ENCODE peak calls at places on chromosomes 6 and 20, in nine cellular contexts. One of them, this sample, is unnamed. For H3K4me1 and H3K9me3, the result is how much of the 10 kb centered on the place peaks cover.

GRCh38 chr20:60718743-60719142 is 533.3 kb upstream of the CDH4 start:
- DNase-seq in SK-N-SH: no peak
- DNase-seq in body of pancreas: no peak
- DNase-seq in heart left ventricle: no peak
- DNase-seq in esophagus squamous epithelium: no peak
- DNase-seq in iPS DF 6.9: peak
- DNase-seq in esophagus muscularis mucosa: no peak
- DNase-seq in mesenchymal stem cell: no peak
- DNase-seq in fibroblast of lung: no peak
- DNase-seq in this sample: no peak

GRCh38 chr20:40293740-40294139 is 395.3 kb downstream of the MAFB start:
- DNase-seq in heart left ventricle: no peak
- DNase-seq in mesenchymal stem cell: no peak
- DNase-seq in esophagus squamous epithelium: no peak
- DNase-seq in esophagus muscularis mucosa: peak
- DNase-seq in body of pancreas: peak
- DNase-seq in fibroblast of lung: no peak
- DNase-seq in SK-N-SH: no peak
- DNase-seq in iPS DF 6.9: no peak
- DNase-seq in this sample: peak

GRCh38 chr6:5127106-5127687 is 42.1 kb downstream of the PPP1R3G start:
- DNase-seq in mesenchymal stem cell: no peak
- DNase-seq in heart left ventricle: no peak
- DNase-seq in esophagus squamous epithelium: no peak
- DNase-seq in iPS DF 6.9: no peak
- DNase-seq in SK-N-SH: no peak
- DNase-seq in fibroblast of lung: no peak
- DNase-seq in body of pancreas: no peak
- DNase-seq in esophagus muscularis mucosa: no peak
- DNase-seq in this sample: no peak

GRCh38 chr6:116190550-116190949 is 63.3 kb downstream of the TSPYL4 start:
- DNase-seq in body of pancreas: peak
- DNase-seq in mesenchymal stem cell: no peak
- DNase-seq in heart left ventricle: no peak
- DNase-seq in fibroblast of lung: peak
- DNase-seq in SK-N-SH: no peak
- DNase-seq in esophagus muscularis mucosa: no peak
- DNase-seq in iPS DF 6.9: no peak
- DNase-seq in esophagus squamous epithelium: no peak
- DNase-seq in this sample: no peak

GRCh38 chr6:30572078-30572605 is 900 bp downstream of the ABCF1 start:
- DNase-seq in iPS DF 6.9: no peak
- DNase-seq in body of pancreas: no peak
- DNase-seq in heart left ventricle: no peak
- DNase-seq in SK-N-SH: no peak
- DNase-seq in mesenchymal stem cell: no peak
- DNase-seq in fibroblast of lung: no peak
- DNase-seq in esophagus squamous epithelium: no peak
- DNase-seq in esophagus muscularis mucosa: no peak
- DNase-seq in this sample: no peak

GRCh38 chr6:138945354-138945753 is 42.7 kb downstream of the REPS1 start:
- DNase-seq in heart left ventricle: no peak
- DNase-seq in body of pancreas: no peak
- DNase-seq in esophagus muscularis mucosa: no peak
- DNase-seq in mesenchymal stem cell: no peak
- DNase-seq in fibroblast of lung: no peak
- DNase-seq in iPS DF 6.9: no peak
- DNase-seq in SK-N-SH: peak
- DNase-seq in esophagus squamous epithelium: no peak
- DNase-seq in this sample: no peak

GRCh38 chr6:106253731-106254130 is 71.8 kb downstream of the ATG5 start:
- DNase-seq in fibroblast of lung: peak
- DNase-seq in SK-N-SH: no peak
- DNase-seq in body of pancreas: no peak
- DNase-seq in mesenchymal stem cell: no peak
- DNase-seq in esophagus squamous epithelium: no peak
- DNase-seq in esophagus muscularis mucosa: no peak
- DNase-seq in heart left ventricle: no peak
- DNase-seq in iPS DF 6.9: no peak
- DNase-seq in this sample: no peak

GRCh38 chr6:38091626-38092025 is 272.1 kb downstream of the ZFAND3 start:
- DNase-seq in esophagus muscularis mucosa: no peak
- DNase-seq in iPS DF 6.9: no peak
- DNase-seq in mesenchymal stem cell: peak
- DNase-seq in SK-N-SH: no peak
- DNase-seq in esophagus squamous epithelium: no peak
- DNase-seq in fibroblast of lung: no peak
- DNase-seq in heart left ventricle: no peak
- DNase-seq in body of pancreas: no peak
- DNase-seq in this sample: no peak

GRCh38 chr6:99592900-99593299 is 13.7 kb upstream of the PRDM13 start:
- DNase-seq in mesenchymal stem cell: no peak
- DNase-seq in body of pancreas: no peak
- DNase-seq in esophagus squamous epithelium: no peak
- DNase-seq in heart left ventricle: no peak
- DNase-seq in fibroblast of lung: no peak
- DNase-seq in SK-N-SH: no peak
- DNase-seq in esophagus muscularis mucosa: peak
- DNase-seq in iPS DF 6.9: no peak
- DNase-seq in this sample: no peak

GRCh38 chr20:25237610-25238318 is 10.1 kb upstream of the PYGB start:
- DNase-seq in body of pancreas: peak
- DNase-seq in esophagus muscularis mucosa: peak
- DNase-seq in fibroblast of lung: peak
- DNase-seq in heart left ventricle: no peak
- DNase-seq in mesenchymal stem cell: peak
- DNase-seq in iPS DF 6.9: no peak
- DNase-seq in esophagus squamous epithelium: peak
- DNase-seq in SK-N-SH: no peak
- DNase-seq in this sample: peak

GRCh38 chr20:987677-988076 is 14.4 kb downstream of the RSPO4 start:
- DNase-seq in heart left ventricle: peak
- DNase-seq in SK-N-SH: no peak
- DNase-seq in esophagus squamous epithelium: no peak
- DNase-seq in fibroblast of lung: no peak
- DNase-seq in iPS DF 6.9: no peak
- DNase-seq in esophagus muscularis mucosa: no peak
- DNase-seq in mesenchymal stem cell: no peak
- DNase-seq in body of pancreas: no peak
- DNase-seq in this sample: no peak

GRCh38 chr20:42857446-42857845 is 332.3 kb downstream of the PTPRT start:
- DNase-seq in fibroblast of lung: no peak
- DNase-seq in body of pancreas: no peak
- DNase-seq in esophagus squamous epithelium: no peak
- DNase-seq in mesenchymal stem cell: no peak
- DNase-seq in iPS DF 6.9: no peak
- DNase-seq in esophagus muscularis mucosa: no peak
- DNase-seq in heart left ventricle: no peak
- DNase-seq in SK-N-SH: no peak
- DNase-seq in this sample: no peak

GRCh38 chr6:29414588-29414987 is at the start of gene OR12D1:
- DNase-seq in heart left ventricle: no peak
- DNase-seq in body of pancreas: peak
- DNase-seq in esophagus squamous epithelium: no peak
- DNase-seq in mesenchymal stem cell: no peak
- DNase-seq in SK-N-SH: no peak
- DNase-seq in iPS DF 6.9: peak
- DNase-seq in fibroblast of lung: no peak
- DNase-seq in esophagus muscularis mucosa: no peak
- DNase-seq in this sample: no peak

GRCh38 chr20:37534401-37535157 is 6.9 kb upstream of the BLCAP start:
- DNase-seq in esophagus squamous epithelium: no peak
- DNase-seq in SK-N-SH: peak
- DNase-seq in mesenchymal stem cell: peak
- DNase-seq in body of pancreas: peak
- DNase-seq in esophagus muscularis mucosa: no peak
- DNase-seq in fibroblast of lung: peak
- DNase-seq in heart left ventricle: no peak
- DNase-seq in iPS DF 6.9: peak
- DNase-seq in this sample: no peak

GRCh38 chr6:491233-491632 is 99.7 kb downstream of the IRF4 start:
- DNase-seq in esophagus muscularis mucosa: no peak
- DNase-seq in esophagus squamous epithelium: no peak
- DNase-seq in body of pancreas: no peak
- DNase-seq in SK-N-SH: no peak
- DNase-seq in heart left ventricle: no peak
- DNase-seq in fibroblast of lung: peak
- DNase-seq in iPS DF 6.9: no peak
- DNase-seq in mesenchymal stem cell: no peak
- DNase-seq in this sample: no peak

GRCh38 chr6:144894240-144894639 is 609.1 kb downstream of the UTRN start:
- DNase-seq in heart left ventricle: no peak
- DNase-seq in esophagus muscularis mucosa: no peak
- DNase-seq in body of pancreas: no peak
- DNase-seq in SK-N-SH: no peak
- DNase-seq in mesenchymal stem cell: no peak
- DNase-seq in iPS DF 6.9: no peak
- DNase-seq in esophagus squamous epithelium: no peak
- DNase-seq in fibroblast of lung: no peak
- DNase-seq in this sample: no peak

GRCh38 chr6:142821164-142821716 is 123.7 kb downstream of the HIVEP2 start:
- DNase-seq in heart left ventricle: no peak
- DNase-seq in iPS DF 6.9: no peak
- DNase-seq in esophagus squamous epithelium: no peak
- DNase-seq in mesenchymal stem cell: no peak
- DNase-seq in body of pancreas: no peak
- DNase-seq in SK-N-SH: no peak
- DNase-seq in esophagus muscularis mucosa: no peak
- DNase-seq in fibroblast of lung: no peak
- DNase-seq in this sample: no peak
- H3K4me1 ChIP-seq in heart left ventricle: under half
- H3K4me1 ChIP-seq in iPS DF 6.9: under half
- H3K4me1 ChIP-seq in esophagus squamous epithelium: half or more
- H3K4me1 ChIP-seq in mesenchymal stem cell: under half
- H3K4me1 ChIP-seq in body of pancreas: under half
- H3K4me1 ChIP-seq in SK-N-SH: under half
- H3K4me1 ChIP-seq in esophagus muscularis mucosa: under half
- H3K4me1 ChIP-seq in fibroblast of lung: under half
- H3K4me1 ChIP-seq in this sample: under half

GRCh38 chr6:35048631-35049083 is 92.5 kb downstream of the TCP11 start:
- DNase-seq in iPS DF 6.9: no peak
- DNase-seq in fibroblast of lung: peak
- DNase-seq in SK-N-SH: peak
- DNase-seq in esophagus muscularis mucosa: no peak
- DNase-seq in esophagus squamous epithelium: no peak
- DNase-seq in heart left ventricle: no peak
- DNase-seq in body of pancreas: peak
- DNase-seq in mesenchymal stem cell: peak
- DNase-seq in this sample: no peak
- H3K9me3 ChIP-seq in iPS DF 6.9: under half
- H3K9me3 ChIP-seq in fibroblast of lung: under half
- H3K9me3 ChIP-seq in SK-N-SH: under half
- H3K9me3 ChIP-seq in esophagus muscularis mucosa: under half
- H3K9me3 ChIP-seq in esophagus squamous epithelium: under half
- H3K9me3 ChIP-seq in heart left ventricle: under half
- H3K9me3 ChIP-seq in body of pancreas: under half
- H3K9me3 ChIP-seq in mesenchymal stem cell: under half
- H3K9me3 ChIP-seq in this sample: under half

GRCh38 chr6:157125531-157125930 is 197.8 kb downstream of the TMEM242 start:
- DNase-seq in esophagus squamous epithelium: no peak
- DNase-seq in body of pancreas: no peak
- DNase-seq in SK-N-SH: no peak
- DNase-seq in heart left ventricle: no peak
- DNase-seq in iPS DF 6.9: no peak
- DNase-seq in fibroblast of lung: no peak
- DNase-seq in mesenchymal stem cell: no peak
- DNase-seq in esophagus muscularis mucosa: no peak
- DNase-seq in this sample: no peak

GRCh38 chr6:157121897-157122296 is 201.4 kb downstream of the TMEM242 start:
- DNase-seq in mesenchymal stem cell: no peak
- DNase-seq in esophagus squamous epithelium: no peak
- DNase-seq in fibroblast of lung: no peak
- DNase-seq in esophagus muscularis mucosa: no peak
- DNase-seq in SK-N-SH: no peak
- DNase-seq in body of pancreas: no peak
- DNase-seq in iPS DF 6.9: no peak
- DNase-seq in heart left ventricle: no peak
- DNase-seq in this sample: no peak

GRCh38 chr6:157124855-157125254 is 198.5 kb downstream of the TMEM242 start:
- DNase-seq in esophagus muscularis mucosa: no peak
- DNase-seq in SK-N-SH: no peak
- DNase-seq in body of pancreas: no peak
- DNase-seq in fibroblast of lung: no peak
- DNase-seq in heart left ventricle: no peak
- DNase-seq in iPS DF 6.9: no peak
- DNase-seq in esophagus squamous epithelium: no peak
- DNase-seq in mesenchymal stem cell: no peak
- DNase-seq in this sample: no peak

GRCh38 chr6:157120523-157121232 is 202.6 kb downstream of the TMEM242 start:
- DNase-seq in mesenchymal stem cell: no peak
- DNase-seq in esophagus squamous epithelium: no peak
- DNase-seq in fibroblast of lung: no peak
- DNase-seq in body of pancreas: no peak
- DNase-seq in esophagus muscularis mucosa: no peak
- DNase-seq in SK-N-SH: no peak
- DNase-seq in heart left ventricle: no peak
- DNase-seq in iPS DF 6.9: no peak
- DNase-seq in this sample: no peak

GRCh38 chr6:157123245-157123644 is 200.1 kb downstream of the TMEM242 start:
- DNase-seq in SK-N-SH: no peak
- DNase-seq in body of pancreas: no peak
- DNase-seq in mesenchymal stem cell: no peak
- DNase-seq in fibroblast of lung: no peak
- DNase-seq in iPS DF 6.9: no peak
- DNase-seq in esophagus squamous epithelium: no peak
- DNase-seq in esophagus muscularis mucosa: no peak
- DNase-seq in heart left ventricle: no peak
- DNase-seq in this sample: no peak
- H3K4me1 ChIP-seq in SK-N-SH: under half
- H3K4me1 ChIP-seq in body of pancreas: under half
- H3K4me1 ChIP-seq in mesenchymal stem cell: under half
- H3K4me1 ChIP-seq in fibroblast of lung: under half
- H3K4me1 ChIP-seq in iPS DF 6.9: under half
- H3K4me1 ChIP-seq in esophagus squamous epithelium: half or more
- H3K4me1 ChIP-seq in esophagus muscularis mucosa: under half
- H3K4me1 ChIP-seq in heart left ventricle: under half
- H3K4me1 ChIP-seq in this sample: under half

GRCh38 chr6:95589826-95590570 is 12.7 kb downstream of the MANEA start:
- DNase-seq in fibroblast of lung: no peak
- DNase-seq in SK-N-SH: no peak
- DNase-seq in esophagus muscularis mucosa: no peak
- DNase-seq in iPS DF 6.9: peak
- DNase-seq in heart left ventricle: no peak
- DNase-seq in mesenchymal stem cell: no peak
- DNase-seq in body of pancreas: no peak
- DNase-seq in esophagus squamous epithelium: no peak
- DNase-seq in this sample: no peak
- H3K9me3 ChIP-seq in fibroblast of lung: under half
- H3K9me3 ChIP-seq in SK-N-SH: under half
- H3K9me3 ChIP-seq in esophagus muscularis mucosa: under half
- H3K9me3 ChIP-seq in iPS DF 6.9: under half
- H3K9me3 ChIP-seq in heart left ventricle: under half
- H3K9me3 ChIP-seq in mesenchymal stem cell: under half
- H3K9me3 ChIP-seq in body of pancreas: under half
- H3K9me3 ChIP-seq in esophagus squamous epithelium: under half
- H3K9me3 ChIP-seq in this sample: under half

This sample was measured in thoracic aorta.